ENCODE peak calls at places on chromosomes 6 and 20, in four cellular contexts. N is HepG2, V is GM12878, Q is K562. D is an unnamed sample.

GRCh38 chr6:93679836-93680235 is 260.5 kb upstream of the EPHA7 start:
- DNase-seq in Q (no peak), V (no peak), N (no peak), D (peak)

GRCh38 chr6:130018830-130019795 is 732 bp downstream of the L3MBTL3 start:
- DNase-seq in V (no peak), Q (peak), N (no peak), D (peak)

GRCh38 chr6:21808551-21809181 is 215.1 kb downstream of the SOX4 start:
- DNase-seq in V (no peak), Q (no peak), N (no peak), D (peak)

GRCh38 chr20:62908971-62909791 is 17.1 kb downstream of the DIDO1 start:
- DNase-seq in V (no peak), Q (no peak), N (no peak), D (no peak)

GRCh38 chr20:56798634-56799033 is 169.5 kb downstream of the TFAP2C start:
- DNase-seq in V (no peak), N (no peak), Q (no peak), D (no peak)

GRCh38 chr6:21741221-21742109 is 147.9 kb downstream of the SOX4 start:
- DNase-seq in V (no peak), N (no peak), Q (no peak), D (peak)

GRCh38 chr6:132218063-132218696 is 183.1 kb downstream of the MOXD1 start:
- DNase-seq in Q (no peak), V (no peak), N (peak), D (peak)

GRCh38 chr20:61937963-61938838 is 127.5 kb downstream of the TAF4 start:
- DNase-seq in V (no peak), N (no peak), Q (no peak), D (no peak)

GRCh38 chr6:105363100-105363754 is 39.7 kb downstream of the PREP start:
- DNase-seq in Q (no peak), V (no peak), N (no peak), D (peak)

GRCh38 chr6:26045046-26045938 is 41.9 kb upstream of the HFE start:
- DNase-seq in N (peak), V (peak), Q (no peak), D (peak)

GRCh38 chr6:3426091-3426780 is 30.6 kb downstream of the SLC22A23 start:
- DNase-seq in N (no peak), Q (no peak), V (no peak), D (no peak)

GRCh38 chr6:19839237-19839546 is 2.0 kb downstream of the ID4 start:
- DNase-seq in N (no peak), Q (no peak), V (no peak), D (no peak)

GRCh38 chr6:145529582-145529981 is 205.7 kb downstream of the EPM2A start:
- DNase-seq in Q (no peak), N (no peak), V (no peak), D (no peak)

GRCh38 chr6:1952726-1953360 is 292.6 kb downstream of the GMDS start:
- DNase-seq in N (no peak), Q (no peak), V (no peak), D (no peak)

GRCh38 chr6:24126586-24127192 is 674 bp downstream of the NRSN1 start:
- DNase-seq in V (no peak), Q (peak), N (peak), D (peak)

GRCh38 chr20:23361108-23361650 is 803 bp upstream of the GZF1 start:
- DNase-seq in Q (no peak), N (peak), V (no peak), D (no peak)

GRCh38 chr20:5316188-5317158 is at the start of gene PROKR2:
- DNase-seq in V (no peak), N (no peak), Q (no peak), D (no peak)

GRCh38 chr6:124881898-124882579 is 80.2 kb upstream of the RNF217 start:
- DNase-seq in Q (no peak), N (no peak), V (no peak), D (peak)

GRCh38 chr6:156955494-156956183 is 178.5 kb downstream of the ARID1B start:
- DNase-seq in V (no peak), N (no peak), Q (no peak), D (peak)

GRCh38 chr6:114277220-114277619 is 65.6 kb downstream of the HS3ST5 start:
- DNase-seq in Q (no peak), N (no peak), V (no peak), D (no peak)

GRCh38 chr20:48789185-48789668 is 38.6 kb downstream of the PREX1 start:
- DNase-seq in V (no peak), N (no peak), Q (peak), D (no peak)

GRCh38 chr20:62603907-62604785 is 38.2 kb upstream of the SLCO4A1 start:
- DNase-seq in Q (no peak), N (no peak), V (no peak), D (no peak)

GRCh38 chr6:15582499-15582898 is 80.3 kb downstream of the DTNBP1 start:
- DNase-seq in V (no peak), Q (no peak), N (no peak), D (no peak)

GRCh38 chr6:79713701-79714322 is 82.7 kb downstream of the SH3BGRL2 start:
- DNase-seq in Q (peak), V (no peak), N (peak), D (peak)

GRCh38 chr6:89745728-89746127 is 73.9 kb downstream of the MDN1 start:
- DNase-seq in Q (no peak), V (no peak), N (no peak), D (no peak)

GRCh38 chr20:36821964-36822437 is 48.4 kb upstream of the DSN1 start:
- DNase-seq in V (no peak), N (no peak), Q (peak), D (no peak)

GRCh38 chr20:50163570-50164317 is 10.2 kb upstream of the PEDS1 start:
- DNase-seq in V (no peak), N (peak), Q (peak), D (no peak)

GRCh38 chr6:33727932-33728331 is 16.4 kb upstream of the UQCC2 start:
- DNase-seq in N (no peak), Q (no peak), V (no peak), D (no peak)

GRCh38 chr6:134510920-134511319 is 193.0 kb upstream of the SGK1 start:
- DNase-seq in Q (no peak), N (no peak), V (no peak), D (peak)

GRCh38 chr6:66772785-66773184 is 1065.8 kb upstream of the EYS start:
- DNase-seq in N (no peak), V (no peak), Q (no peak), D (no peak)

GRCh38 chr6:31485063-31485462 is 12.9 kb upstream of the MICB start:
- DNase-seq in N (no peak), Q (no peak), V (no peak), D (no peak)

GRCh38 chr20:62408640-62409039 is 1.6 kb upstream of the CABLES2 start:
- DNase-seq in V (no peak), Q (no peak), N (no peak), D (no peak)

GRCh38 chr20:2314759-2315439 is 19.1 kb downstream of the TGM3 start:
- DNase-seq in N (no peak), Q (peak), V (no peak), D (no peak)

GRCh38 chr6:157823523-157824370 is 701 bp downstream of the SNX9 start:
- DNase-seq in N (peak), Q (peak), V (peak), D (peak)

DNA sequence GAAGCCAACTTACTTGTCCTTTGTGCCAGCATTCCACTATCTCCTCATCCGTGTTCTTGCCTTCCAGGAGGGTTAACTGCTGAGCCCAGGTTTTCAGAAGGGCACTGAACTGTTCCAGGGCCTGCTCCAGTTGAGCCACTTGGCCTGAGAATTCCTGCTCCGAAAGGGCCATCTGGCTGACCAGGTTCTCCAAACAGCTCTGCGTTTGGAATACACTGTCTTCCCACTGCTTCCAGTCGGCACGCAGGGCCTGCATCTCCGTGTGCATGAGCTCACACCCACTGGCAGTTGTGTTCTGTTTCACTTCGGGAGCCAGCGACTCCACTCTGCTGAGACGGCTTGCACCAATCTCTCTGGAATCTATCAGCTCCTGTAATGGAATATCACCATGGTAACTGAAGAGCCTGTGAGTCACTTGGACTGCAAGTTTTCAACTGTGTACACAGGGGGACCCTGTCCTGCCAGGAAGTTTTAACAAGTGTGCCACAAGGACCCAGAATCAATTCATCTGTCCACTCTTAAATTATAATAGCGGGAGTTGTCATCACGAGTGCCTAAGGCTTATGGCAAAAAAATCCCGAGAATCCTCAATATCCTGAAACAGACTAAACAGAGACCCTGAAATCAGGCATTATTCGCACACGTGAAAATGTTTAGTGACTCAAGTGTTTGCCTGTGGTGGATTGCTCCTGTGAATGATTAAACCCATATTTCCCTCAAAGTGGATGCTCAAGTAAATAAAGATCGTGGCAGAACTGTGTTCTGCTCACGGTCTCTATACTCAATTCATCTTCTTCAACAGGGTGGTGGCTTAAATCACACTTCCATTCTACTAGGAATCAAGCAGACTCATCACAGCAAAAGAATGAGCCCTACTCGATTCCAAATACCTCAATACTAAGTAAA is 255.9 kb downstream of the SYNE1 start:
- DNase-seq in V (no peak), N (peak), Q (no peak), D (peak)
- H3K4me3 ChIP-seq in V (no peak), N (peak), Q (no peak), D (peak)

GRCh38 chr20:18255526-18255925 is 32.8 kb upstream of the ZNF133 start:
- DNase-seq in V (no peak), Q (no peak), N (no peak), D (no peak)

GRCh38 chr20:18254615-18255014 is 33.7 kb upstream of the ZNF133 start:
- DNase-seq in N (no peak), Q (no peak), V (no peak), D (no peak)

GRCh38 chr20:18256440-18257090 is 31.8 kb upstream of the ZNF133 start:
- DNase-seq in Q (peak), N (no peak), V (no peak), D (no peak)

GRCh38 chr20:18250237-18250636 is 38.1 kb upstream of the ZNF133 start:
- DNase-seq in N (peak), Q (no peak), V (no peak), D (no peak)

DNA sequence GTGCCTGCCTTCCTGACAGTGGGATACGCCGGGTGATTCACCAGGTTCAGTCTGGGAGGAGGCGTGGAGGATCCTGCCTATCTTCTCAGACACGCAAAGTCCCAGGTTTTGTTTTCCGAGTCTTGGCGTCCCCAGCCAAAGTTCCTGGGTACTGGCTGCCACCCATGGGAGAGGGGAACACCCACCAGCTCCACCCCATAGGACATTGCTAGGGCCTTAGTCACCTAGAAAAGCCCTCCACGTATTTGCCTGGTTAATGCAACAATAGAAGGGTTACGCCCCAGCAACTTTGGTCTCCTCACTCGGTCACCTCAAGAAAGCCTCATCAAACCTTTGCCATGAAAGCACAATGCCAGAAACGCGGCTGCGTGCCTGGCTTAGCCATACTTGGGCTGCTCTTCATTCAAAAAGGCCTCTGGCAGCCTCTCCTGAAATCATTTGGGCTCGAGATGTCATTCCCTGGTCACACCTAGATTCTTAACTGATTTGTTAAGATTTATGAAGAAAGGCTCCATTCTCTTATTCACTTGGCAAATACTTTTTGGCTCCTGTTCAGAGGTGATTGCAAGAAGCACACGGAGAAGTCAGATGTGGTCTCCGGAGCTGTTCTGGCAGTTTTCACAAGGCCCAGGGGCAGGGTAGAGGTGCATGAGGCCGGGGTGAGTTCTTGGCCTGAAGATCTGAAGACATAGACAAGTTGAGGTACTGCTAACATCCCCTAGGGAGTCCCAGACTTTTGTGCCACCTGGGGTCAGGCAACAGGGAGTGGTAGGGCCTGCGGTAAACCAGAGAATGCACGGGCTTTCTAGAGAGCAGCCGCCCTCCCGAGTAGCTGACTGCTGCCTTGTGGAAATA is 35.5 kb upstream of the ZNF133 start:
- DNase-seq in V (no peak), Q (no peak), N (no peak), D (no peak)
- TF ChIP-seq MYC in V (no peak), Q (no peak), N (no peak), D (no peak)

DNA sequence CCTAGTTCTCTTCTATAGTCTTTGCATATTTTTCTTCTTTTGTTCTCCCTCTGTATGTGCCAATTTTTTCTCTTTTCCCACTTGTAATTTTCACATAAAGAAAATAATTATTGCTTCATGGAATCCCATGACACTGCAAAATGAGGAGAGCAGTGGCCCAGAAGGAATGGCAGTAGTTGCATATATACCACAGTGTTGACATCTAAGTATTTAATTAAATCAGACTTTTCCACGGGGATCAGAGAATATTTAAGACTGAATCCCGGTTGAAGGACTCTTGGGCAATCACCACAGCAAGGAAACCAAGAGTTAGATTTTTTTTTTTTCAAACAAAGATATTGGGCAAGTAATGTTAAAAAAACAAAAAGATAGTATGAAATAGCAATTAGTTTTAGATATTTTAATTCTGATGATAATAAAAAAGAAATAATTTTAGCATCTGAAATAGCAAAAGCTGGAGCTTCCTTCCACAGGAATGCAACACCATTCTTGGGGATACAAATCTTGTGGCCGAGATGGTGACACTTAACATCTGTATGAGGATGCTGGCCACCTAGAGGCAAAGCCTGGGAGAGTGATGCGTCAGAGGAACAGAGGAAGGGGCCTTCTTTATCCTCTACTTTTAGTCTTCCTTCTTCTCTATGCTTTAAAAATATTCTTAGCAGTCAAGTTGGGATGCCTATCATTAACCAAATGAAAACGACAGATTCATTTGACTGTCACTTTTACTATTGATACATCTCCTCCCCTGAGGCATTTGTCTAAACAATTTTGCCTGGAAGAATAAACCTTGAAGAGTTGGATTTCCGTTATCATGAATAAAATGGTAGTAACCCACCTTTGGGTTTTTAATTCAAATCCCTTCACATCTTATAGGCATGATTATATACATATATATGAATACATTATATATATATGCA is 356.2 kb downstream of the GJA1 start:
- DNase-seq in V (no peak), N (no peak), Q (no peak), D (no peak)
- H2AFZ ChIP-seq in V (no peak), N (no peak), Q (no peak), D (no peak)

GRCh38 chr20:64038252-64038578 is 2.2 kb downstream of the C20orf204 start:
- DNase-seq in Q (peak), N (no peak), V (no peak), D (no peak)
- H3K4me3 ChIP-seq in Q (peak), N (no peak), V (peak), D (peak)

DNA sequence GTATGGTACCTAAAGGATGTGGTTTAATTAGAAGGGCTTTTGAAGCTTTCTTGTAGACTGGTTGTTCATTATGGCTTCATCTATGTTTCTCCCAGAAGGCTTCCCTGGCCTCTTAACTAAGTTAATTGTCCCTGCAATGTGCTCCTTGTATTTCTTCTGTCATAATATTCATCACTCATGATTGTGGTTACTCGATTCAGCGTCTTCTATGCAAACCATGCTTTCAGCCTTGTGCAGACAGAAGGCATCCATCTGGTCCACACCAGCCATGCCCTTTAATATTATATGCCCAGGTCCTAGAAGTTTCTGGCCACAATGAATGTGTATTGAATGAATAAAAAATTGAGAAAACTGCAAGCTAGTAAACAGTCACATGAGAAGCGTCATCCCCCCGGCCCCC is 163.2 kb downstream of the KHDC1L start:
- DNase-seq in V (no peak), Q (no peak), N (no peak), D (no peak)
- TF ChIP-seq MYC in V (no peak), Q (no peak), N (no peak), D (no peak)

GRCh38 chr6:155142902-155143609 is 120.8 kb upstream of the CLDN20 start:
- DNase-seq in V (no peak), N (no peak), Q (no peak), D (peak)

GRCh38 chr6:155141002-155141401 is 122.8 kb upstream of the CLDN20 start:
- DNase-seq in N (no peak), V (no peak), Q (no peak), D (peak)

GRCh38 chr6:155142163-155142901 is 121.5 kb upstream of the CLDN20 start:
- DNase-seq in N (no peak), V (no peak), Q (no peak), D (peak)

GRCh38 chr6:155143610-155144106 is 120.2 kb upstream of the CLDN20 start:
- DNase-seq in Q (no peak), N (no peak), V (no peak), D (peak)

GRCh38 chr6:155141512-155141911 is 122.3 kb upstream of the CLDN20 start:
- DNase-seq in V (no peak), Q (no peak), N (no peak), D (no peak)
- H2AFZ ChIP-seq in V (no peak), Q (no peak), N (no peak), D (no peak)

DNA sequence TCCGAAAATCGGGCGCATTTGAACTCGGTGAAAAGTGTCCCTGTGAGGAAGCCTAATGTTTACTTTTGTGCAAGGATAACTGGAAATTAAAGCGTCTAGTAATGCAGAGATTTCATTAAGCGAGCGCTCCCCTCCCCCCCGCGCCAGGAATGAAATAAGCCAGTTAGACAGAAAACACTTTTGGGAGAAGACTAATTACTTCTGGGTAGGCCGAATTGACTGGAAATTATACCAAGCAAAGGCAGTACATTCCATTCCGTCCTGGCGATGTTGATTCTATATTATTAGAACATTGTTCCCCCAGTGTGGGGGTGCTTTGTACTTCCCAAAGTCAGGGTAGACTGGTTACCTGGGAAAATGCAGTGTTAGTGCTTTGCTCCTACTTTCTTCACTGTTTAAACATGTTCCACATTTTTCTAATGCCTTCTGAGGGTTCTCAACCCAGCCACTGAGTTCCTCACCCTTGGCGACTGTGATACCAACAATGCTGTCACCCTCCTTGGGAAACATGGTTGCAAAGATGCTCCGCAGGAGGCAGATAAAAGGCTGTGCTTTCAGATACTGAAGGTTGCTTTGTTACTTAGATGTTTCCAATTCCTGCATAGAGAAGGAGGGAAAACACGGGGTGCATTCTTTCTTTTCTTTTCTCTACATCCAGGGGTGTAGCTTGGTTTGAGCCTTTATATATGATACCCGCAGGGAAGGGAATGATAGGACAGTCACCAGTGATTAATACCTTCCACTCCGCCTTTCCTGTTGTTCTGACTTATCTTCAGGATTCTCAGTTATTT is 2.6 kb downstream of the GJA1 start:
- DNase-seq in N (no peak), Q (no peak), V (no peak), D (peak)
- H3K4me3 ChIP-seq in N (no peak), Q (no peak), V (no peak), D (peak)